ENCODE peak calls at places on chromosomes 2 and 18, in ten cellular contexts. W, Z, L, Y, S, J, K, R, G and Q are unnamed samples.

GRCh38 chr2:129737660-129738527 is 241.6 kb upstream of the RAB6C start:
- DNase-seq in W (no peak), Z (no peak), L (no peak), Y (no peak), S (no peak), J (no peak), K (no peak), R (no peak), G (no peak), Q (no peak)

GRCh38 chr2:32910883-32911598 is 35.7 kb upstream of the LTBP1 start:
- DNase-seq in W (no peak), Z (peak), L (no peak), Y (peak), S (no peak), J (no peak), K (no peak), R (no peak), G (no peak), Q (no peak)

GRCh38 chr2:159515482-159515881 is 100.9 kb downstream of the BAZ2B start:
- DNase-seq in W (no peak), Z (no peak), L (no peak), Y (no peak), S (no peak), J (no peak), K (no peak), R (no peak), G (no peak), Q (no peak)

GRCh38 chr2:159807183-159808037 is 9.4 kb upstream of the CD302 start:
- DNase-seq in W (peak), Z (peak), L (no peak), Y (peak), S (peak), J (no peak), K (no peak), R (no peak), G (peak), Q (peak)

GRCh38 chr2:166148811-166149400 is 21.1 kb upstream of the SCN1A start:
- DNase-seq in W (no peak), Z (no peak), L (no peak), Y (no peak), S (no peak), J (no peak), K (no peak), R (no peak), G (no peak), Q (no peak)

GRCh38 chr18:11902522-11903292 is 5.4 kb downstream of the MPPE1 start:
- DNase-seq in W (no peak), Z (no peak), L (no peak), Y (no peak), S (peak), J (no peak), K (no peak), R (no peak), G (no peak), Q (no peak)

GRCh38 chr2:154375625-154376020 is 322.9 kb upstream of the KCNJ3 start:
- DNase-seq in W (peak), Z (no peak), L (peak), Y (peak), S (peak), J (no peak), K (no peak), R (no peak), G (peak), Q (no peak)

GRCh38 chr2:205659922-205660321 is 22.4 kb upstream of the NRP2 start:
- DNase-seq in W (no peak), Z (no peak), L (no peak), Y (no peak), S (no peak), J (no peak), K (no peak), R (no peak), G (no peak), Q (no peak)

GRCh38 chr2:36918307-36918706 is 48.0 kb downstream of the STRN start:
- DNase-seq in W (no peak), Z (no peak), L (no peak), Y (no peak), S (no peak), J (no peak), K (no peak), R (no peak), G (no peak), Q (no peak)

GRCh38 chr2:179702912-179703311 is 158.5 kb downstream of the ZNF385B start:
- DNase-seq in W (no peak), Z (no peak), L (no peak), Y (no peak), S (no peak), J (no peak), K (no peak), R (no peak), G (no peak), Q (no peak)

GRCh38 chr2:179235463-179236108 is 29.0 kb downstream of the SESTD1 start:
- DNase-seq in W (no peak), Z (no peak), L (peak), Y (no peak), S (peak), J (no peak), K (no peak), R (no peak), G (no peak), Q (no peak)

GRCh38 chr2:152409691-152410597 is 75.0 kb downstream of the FMNL2 start:
- DNase-seq in W (no peak), Z (no peak), L (no peak), Y (no peak), S (peak), J (no peak), K (no peak), R (no peak), G (no peak), Q (no peak)

GRCh38 chr2:52918551-52918950 is 849.1 kb upstream of the CHAC2 start:
- DNase-seq in W (no peak), Z (no peak), L (no peak), Y (no peak), S (peak), J (no peak), K (no peak), R (no peak), G (no peak), Q (no peak)

GRCh38 chr2:218720048-218721041 is 9.7 kb downstream of the TTLL4 start:
- DNase-seq in W (no peak), Z (no peak), L (no peak), Y (no peak), S (no peak), J (no peak), K (no peak), R (no peak), G (no peak), Q (no peak)

GRCh38 chr2:218605438-218605837 is 2.3 kb upstream of the PLCD4 start:
- DNase-seq in W (no peak), Z (no peak), L (peak), Y (no peak), S (no peak), J (no peak), K (no peak), R (no peak), G (no peak), Q (no peak)

GRCh38 chr2:69340101-69340775 is 46.8 kb downstream of the GFPT1 start:
- DNase-seq in W (no peak), Z (no peak), L (no peak), Y (no peak), S (no peak), J (no peak), K (no peak), R (no peak), G (no peak), Q (no peak)

GRCh38 chr2:71748227-71748626 is 294.9 kb downstream of the DYSF start:
- DNase-seq in W (peak), Z (no peak), L (no peak), Y (no peak), S (no peak), J (peak), K (no peak), R (no peak), G (no peak), Q (no peak)

GRCh38 chr2:129741623-129742022 is 237.8 kb upstream of the RAB6C start:
- DNase-seq in W (no peak), Z (no peak), L (no peak), Y (no peak), S (no peak), J (no peak), K (no peak), R (peak), G (no peak), Q (no peak)

GRCh38 chr2:163191372-163191771 is 352.8 kb upstream of the KCNH7 start:
- DNase-seq in W (peak), Z (no peak), L (no peak), Y (peak), S (peak), J (no peak), K (no peak), R (no peak), G (peak), Q (peak)

GRCh38 chr18:34401775-34402174 is 177.1 kb upstream of the NOL4 start:
- DNase-seq in W (no peak), Z (no peak), L (no peak), Y (no peak), S (no peak), J (no peak), K (no peak), R (no peak), G (no peak), Q (no peak)

GRCh38 chr2:172539767-172540166 is 16.1 kb upstream of the PDK1 start:
- DNase-seq in W (no peak), Z (no peak), L (no peak), Y (no peak), S (no peak), J (no peak), K (no peak), R (no peak), G (no peak), Q (no peak)

GRCh38 chr18:36761186-36761698 is 67.6 kb downstream of the TPGS2 start:
- DNase-seq in W (no peak), Z (no peak), L (no peak), Y (no peak), S (no peak), J (no peak), K (no peak), R (no peak), G (no peak), Q (no peak)

GRCh38 chr18:26655614-26656400 is 107.5 kb upstream of the KCTD1 start:
- DNase-seq in W (peak), Z (no peak), L (no peak), Y (no peak), S (peak), J (no peak), K (no peak), R (peak), G (peak), Q (no peak)

GRCh38 chr2:224268441-224268840 is 133.5 kb downstream of the FAM124B start:
- DNase-seq in W (peak), Z (no peak), L (peak), Y (no peak), S (peak), J (no peak), K (no peak), R (no peak), G (peak), Q (no peak)

GRCh38 chr2:11746807-11747459 is 501 bp downstream of the LPIN1 start:
- DNase-seq in W (peak), Z (no peak), L (no peak), Y (no peak), S (peak), J (no peak), K (no peak), R (no peak), G (peak), Q (no peak)

GRCh38 chr18:36583155-36583745 is 245.6 kb downstream of the TPGS2 start:
- DNase-seq in W (no peak), Z (no peak), L (no peak), Y (peak), S (no peak), J (peak), K (no peak), R (no peak), G (no peak), Q (peak)

GRCh38 chr2:154720642-154721041 is 22.1 kb downstream of the KCNJ3 start:
- DNase-seq in W (no peak), Z (no peak), L (no peak), Y (no peak), S (peak), J (no peak), K (no peak), R (no peak), G (no peak), Q (no peak)

GRCh38 chr18:63028380-63028779 is 291.2 kb downstream of the BCL2 start:
- DNase-seq in W (no peak), Z (no peak), L (no peak), Y (no peak), S (no peak), J (no peak), K (no peak), R (no peak), G (no peak), Q (no peak)

GRCh38 chr2:145652992-145653545 is 1133.2 kb upstream of the ZEB2 start:
- DNase-seq in W (no peak), Z (no peak), L (peak), Y (no peak), S (peak), J (no peak), K (no peak), R (no peak), G (peak), Q (no peak)

GRCh38 chr2:40279001-40279400 is 172.9 kb downstream of the SLC8A1 start:
- DNase-seq in W (no peak), Z (no peak), L (no peak), Y (no peak), S (no peak), J (no peak), K (no peak), R (no peak), G (no peak), Q (no peak)

GRCh38 chr2:134244091-134244490 is 9.8 kb upstream of the MGAT5 start:
- DNase-seq in W (no peak), Z (no peak), L (no peak), Y (no peak), S (peak), J (no peak), K (no peak), R (no peak), G (no peak), Q (no peak)

GRCh38 chr2:33366473-33366872 is 110.0 kb upstream of the RASGRP3 start:
- DNase-seq in W (no peak), Z (no peak), L (peak), Y (no peak), S (no peak), J (no peak), K (no peak), R (peak), G (no peak), Q (no peak)

GRCh38 chr2:162521871-162522655 is 178.1 kb downstream of the GCA start:
- DNase-seq in W (no peak), Z (no peak), L (no peak), Y (no peak), S (no peak), J (no peak), K (no peak), R (no peak), G (no peak), Q (no peak)

GRCh38 chr18:45569566-45569965 is 45.7 kb upstream of the SLC14A2 start:
- DNase-seq in W (no peak), Z (no peak), L (no peak), Y (no peak), S (no peak), J (no peak), K (no peak), R (no peak), G (no peak), Q (no peak)

GRCh38 chr18:45567123-45567522 is 48.2 kb upstream of the SLC14A2 start:
- DNase-seq in W (peak), Z (no peak), L (no peak), Y (no peak), S (no peak), J (peak), K (no peak), R (no peak), G (no peak), Q (no peak)

GRCh38 chr18:45571161-45571560 is 44.1 kb upstream of the SLC14A2 start:
- DNase-seq in W (no peak), Z (no peak), L (no peak), Y (no peak), S (no peak), J (no peak), K (no peak), R (no peak), G (no peak), Q (no peak)

GRCh38 chr18:45568017-45568416 is 47.3 kb upstream of the SLC14A2 start:
- DNase-seq in W (no peak), Z (no peak), L (no peak), Y (no peak), S (no peak), J (no peak), K (no peak), R (no peak), G (no peak), Q (no peak)

DNA sequence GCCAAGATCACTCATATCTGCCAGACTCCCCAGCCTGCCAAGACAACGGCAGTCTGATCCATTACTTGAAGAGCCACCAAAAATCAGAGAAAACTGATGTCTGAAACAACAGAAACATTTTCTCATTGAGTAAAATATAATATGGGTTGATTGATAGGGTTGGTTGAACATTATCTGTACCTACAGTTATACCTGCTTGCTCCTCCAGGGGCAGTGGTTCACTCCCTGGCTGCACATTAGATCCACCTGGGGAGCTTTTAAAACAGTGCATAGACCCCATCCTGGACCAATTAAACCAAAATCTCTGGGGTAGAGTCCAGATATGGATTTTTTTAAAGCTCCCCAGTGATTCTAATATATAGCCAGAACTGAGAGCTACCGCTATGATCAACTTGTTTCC is 43.6 kb upstream of the SLC14A2 start:
- DNase-seq in W (no peak), Z (no peak), L (no peak), Y (no peak), S (peak), J (no peak), K (no peak), R (no peak), G (no peak), Q (no peak)
- TF ChIP-seq CTCF in W (no peak), Z (peak), L (no peak), Y (no peak), S (peak), J (no peak), K (no peak), R (no peak), G (no peak), Q (no peak)

DNA sequence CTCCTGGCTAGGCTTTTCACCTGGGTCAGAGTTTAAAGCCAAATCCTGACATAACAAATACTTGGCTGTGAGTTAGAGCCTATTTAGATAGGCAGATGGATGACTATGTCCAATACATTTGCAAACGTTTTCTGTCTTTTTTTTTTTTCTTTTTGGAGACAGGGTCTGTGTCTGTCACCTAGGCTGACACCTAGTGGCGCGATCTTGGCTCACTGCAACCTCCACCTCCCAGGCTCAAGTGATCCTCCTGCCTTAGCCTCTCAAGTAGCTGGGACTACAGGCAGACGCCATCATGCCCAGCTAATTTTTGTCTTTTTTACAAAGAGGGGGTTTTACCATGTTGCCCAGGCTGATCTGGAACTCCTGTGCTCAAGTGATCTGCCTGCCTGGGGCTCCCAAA is 124.8 kb downstream of the DYM start:
- DNase-seq in W (peak), Z (no peak), L (no peak), Y (no peak), S (no peak), J (no peak), K (no peak), R (no peak), G (no peak), Q (no peak)
- TF ChIP-seq CTCF in W (no peak), Z (peak), L (no peak), Y (peak), S (no peak), J (no peak), K (no peak), R (no peak), G (no peak), Q (no peak)

DNA sequence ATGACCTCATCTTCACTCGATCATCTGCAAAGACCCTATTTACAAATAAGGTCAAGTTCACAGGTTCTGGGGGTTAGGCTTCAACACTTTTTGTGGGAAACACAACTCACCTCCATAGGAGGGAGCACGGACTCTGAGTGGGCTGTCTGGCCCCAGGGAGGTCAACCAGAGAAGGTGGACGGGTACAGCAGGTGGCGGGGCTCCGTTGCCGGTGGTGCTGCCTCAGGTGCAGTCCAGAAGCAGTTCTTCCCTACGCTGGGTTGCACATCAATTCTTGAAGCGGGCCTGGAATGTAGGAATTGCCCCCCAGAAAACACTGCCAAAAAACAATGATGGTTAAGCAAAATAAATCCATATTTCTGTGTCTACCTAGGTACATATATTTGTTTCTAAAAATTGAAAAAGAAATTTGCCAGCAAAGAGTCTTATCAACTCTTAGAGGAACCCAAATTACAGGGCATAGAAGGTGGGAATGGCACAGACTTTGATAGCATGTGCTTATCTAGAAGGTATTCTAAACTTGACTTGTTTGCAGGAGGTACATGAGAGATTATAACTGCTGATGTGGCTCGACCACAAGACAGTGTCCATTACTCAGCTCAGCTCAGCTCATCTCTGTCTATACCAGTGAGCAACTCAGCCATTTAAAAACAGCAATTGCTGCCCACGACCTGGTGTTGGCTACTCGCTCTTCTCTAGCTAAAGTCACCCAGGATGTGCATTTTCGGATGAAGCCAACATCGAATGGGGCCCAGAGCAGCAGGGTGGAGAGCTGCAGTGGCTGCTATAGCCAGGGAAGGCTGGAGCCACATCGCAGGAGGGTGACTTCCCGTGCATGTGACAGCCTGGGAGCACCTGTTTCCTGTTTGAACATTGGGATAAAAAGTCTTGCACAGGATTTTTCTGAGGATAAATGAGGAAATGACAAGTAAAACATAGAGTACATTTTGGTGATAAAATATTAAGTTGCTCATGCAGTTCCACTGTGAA is 128.7 kb downstream of the RNF144A start:
- DNase-seq in W (no peak), Z (no peak), L (no peak), Y (no peak), S (no peak), J (no peak), K (no peak), R (no peak), G (no peak), Q (peak)
- TF ChIP-seq CTCF in W (no peak), Z (no peak), L (no peak), Y (no peak), S (no peak), J (no peak), K (no peak), R (no peak), G (no peak), Q (no peak)

DNA sequence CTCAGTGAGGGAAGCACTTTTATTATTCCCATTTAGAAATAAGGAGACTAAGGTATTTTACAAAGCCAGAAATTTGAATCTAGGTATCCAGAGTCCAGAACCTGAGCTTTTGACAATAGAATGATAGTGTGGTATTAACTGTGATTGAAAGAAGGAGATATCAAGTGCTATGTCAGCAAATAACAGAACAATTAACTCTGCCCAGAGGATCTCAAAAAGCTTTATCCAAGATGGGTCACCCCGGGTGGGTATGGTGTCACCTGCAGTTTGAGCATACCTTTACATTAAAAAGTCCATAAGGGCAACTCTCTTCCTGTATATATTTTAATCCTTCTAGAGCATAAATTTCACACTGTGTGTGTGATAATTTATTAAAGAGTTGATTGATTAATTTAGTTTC is 105.4 kb downstream of the LRP1B start:
- DNase-seq in W (no peak), Z (no peak), L (no peak), Y (no peak), S (no peak), J (no peak), K (no peak), R (no peak), G (no peak), Q (no peak)
- TF ChIP-seq CTCF in W (no peak), Z (no peak), L (no peak), Y (no peak), S (no peak), J (no peak), K (no peak), R (no peak), G (no peak), Q (no peak)

GRCh38 chr2:102520009-102520408 is 47.0 kb downstream of the SLC9A4 start:
- DNase-seq in W (peak), Z (peak), L (no peak), Y (peak), S (peak), J (no peak), K (no peak), R (no peak), G (peak), Q (peak)
- TF ChIP-seq CTCF in W (peak), Z (peak), L (peak), Y (peak), S (peak), J (no peak), K (peak), R (peak), G (peak), Q (peak)

GRCh38 chr2:64554117-64554516 is 30.0 kb downstream of the AFTPH start:
- DNase-seq in W (no peak), Z (no peak), L (no peak), Y (no peak), S (no peak), J (no peak), K (no peak), R (no peak), G (no peak), Q (no peak)
- TF ChIP-seq CTCF in W (no peak), Z (no peak), L (no peak), Y (no peak), S (no peak), J (no peak), K (no peak), R (no peak), G (no peak), Q (no peak)

GRCh38 chr2:67633212-67633856 is 236.2 kb downstream of the ETAA1 start:
- DNase-seq in W (no peak), Z (no peak), L (no peak), Y (no peak), S (no peak), J (no peak), K (no peak), R (no peak), G (no peak), Q (no peak)
- TF ChIP-seq CTCF in W (no peak), Z (no peak), L (no peak), Y (no peak), S (no peak), J (no peak), K (no peak), R (no peak), G (no peak), Q (no peak)